ENCODE peak calls at places on chromosomes 16 and 17, in nine cellular contexts. J is tibial nerve; R is transverse colon; Q is BE2C; K is OCI-LY7; L is kidney; M is Panc1; Z is CD8-positive, alpha-beta memory T cell; A is IMR-90. P is an unnamed sample.

GRCh38 chr16:29849505-29849904 is 13.5 kb downstream of the CDIPT start:
- DNase-seq in J (no peak), R (no peak), Q (no peak), K (no peak), L (no peak), M (no peak), Z (no peak), A (no peak), P (no peak)

GRCh38 chr16:50733468-50733867 is 8.4 kb upstream of the CYLD start:
- DNase-seq in J (no peak), R (no peak), Q (no peak), K (no peak), L (no peak), M (no peak), Z (no peak), A (no peak), P (no peak)

GRCh38 chr16:88639231-88640038 is 1.1 kb downstream of the IL17C start:
- DNase-seq in J (no peak), R (peak; percentile 74), Q (no peak), K (no peak), L (no peak), M (no peak), Z (no peak), A (no peak), P (no peak)

GRCh38 chr17:68057531-68057952 is 22.0 kb downstream of the KPNA2 start:
- DNase-seq in J (no peak), R (peak; percentile 35), Q (peak; percentile 27), K (peak; percentile 63), L (no peak), M (no peak), Z (peak; percentile 20), A (peak; percentile 56), P (peak; percentile 63)

GRCh38 chr16:52451971-52452421 is 94.9 kb downstream of the TOX3 start:
- DNase-seq in J (no peak), R (peak; percentile 68), Q (no peak), K (no peak), L (no peak), M (no peak), Z (no peak), A (no peak), P (no peak)

GRCh38 chr16:14384745-14385144 is 245.3 kb downstream of the PARN start:
- DNase-seq in J (no peak), R (no peak), Q (no peak), K (no peak), L (no peak), M (no peak), Z (no peak), A (no peak), P (no peak)

GRCh38 chr17:80559688-80560290 is 15.2 kb downstream of the RPTOR start:
- DNase-seq in J (no peak), R (no peak), Q (no peak), K (no peak), L (no peak), M (no peak), Z (no peak), A (peak; percentile 88), P (no peak)

GRCh38 chr17:2266045-2266864 is 37.3 kb downstream of the SMG6 start:
- DNase-seq in J (no peak), R (peak; percentile 66), Q (no peak), K (no peak), L (no peak), M (no peak), Z (peak; percentile 78), A (no peak), P (peak; percentile 91)

GRCh38 chr16:84471316-84471715 is 33.1 kb downstream of the MEAK7 start:
- DNase-seq in J (no peak), R (no peak), Q (no peak), K (no peak), L (no peak), M (no peak), Z (no peak), A (no peak), P (no peak)

GRCh38 chr16:87945351-87946042 is 5.7 kb upstream of the BANP start:
- DNase-seq in J (peak; percentile 41), R (peak; percentile 80), Q (peak; percentile 90), K (peak; percentile 38), L (peak; percentile 93), M (no peak), Z (no peak), A (peak; percentile 83), P (no peak)

GRCh38 chr16:11669380-11670146 is 1.3 kb downstream of the SNN start:
- DNase-seq in J (peak; percentile 43), R (peak; percentile 49), Q (no peak), K (peak; percentile 63), L (peak; percentile 83), M (no peak), Z (no peak), A (peak; percentile 16), P (no peak)

DNA sequence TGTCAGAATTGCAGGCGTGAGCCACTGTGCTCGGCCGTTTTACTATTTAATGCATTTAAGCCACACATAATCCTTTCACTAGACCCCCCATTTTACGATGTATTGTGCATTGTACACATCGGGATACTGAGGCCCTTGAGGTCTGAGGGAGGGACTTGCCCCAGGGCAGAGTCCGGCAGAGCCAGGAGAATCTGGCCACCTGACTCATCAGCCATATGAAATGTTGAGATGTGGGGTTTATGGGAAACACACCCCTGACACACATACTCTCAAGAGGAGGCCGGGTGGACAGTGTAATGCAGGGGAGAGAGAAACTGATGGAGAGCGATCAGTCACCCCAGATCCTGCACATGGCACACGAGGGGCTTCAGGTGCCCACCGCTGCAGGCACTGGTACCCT is 196.6 kb downstream of the ZNF423 start:
- DNase-seq in J (no peak), R (no peak), Q (no peak), K (no peak), L (peak; percentile 10), M (no peak), Z (no peak), A (no peak), P (no peak)
- H3K4me1 ChIP-seq in J (no peaks in the 10 kb centered on the region), R (peaks cover 11% of the 10 kb centered on the region), Q (peaks cover 45% of the 10 kb centered on the region), K (no peaks in the 10 kb centered on the region), L (no peaks in the 10 kb centered on the region), M (no peaks in the 10 kb centered on the region), Z (no peaks in the 10 kb centered on the region), A (no peaks in the 10 kb centered on the region), P (no peaks in the 10 kb centered on the region)

GRCh38 chr16:48168089-48168488 is 12.3 kb upstream of the ABCC12 start:
- DNase-seq in J (no peak), R (no peak), Q (no peak), K (no peak), L (no peak), M (no peak), Z (no peak), A (no peak), P (no peak)

GRCh38 chr16:48165961-48166578 is 10.3 kb upstream of the ABCC12 start:
- DNase-seq in J (no peak), R (no peak), Q (peak; percentile 38), K (no peak), L (no peak), M (no peak), Z (no peak), A (peak; percentile 17), P (no peak)

GRCh38 chr16:48162839-48163410 is 7.1 kb upstream of the ABCC12 start:
- DNase-seq in J (no peak), R (no peak), Q (no peak), K (no peak), L (no peak), M (no peak), Z (no peak), A (no peak), P (no peak)

GRCh38 chr16:48161906-48162305 is 6.1 kb upstream of the ABCC12 start:
- DNase-seq in J (no peak), R (no peak), Q (no peak), K (no peak), L (no peak), M (no peak), Z (no peak), A (no peak), P (no peak)

DNA sequence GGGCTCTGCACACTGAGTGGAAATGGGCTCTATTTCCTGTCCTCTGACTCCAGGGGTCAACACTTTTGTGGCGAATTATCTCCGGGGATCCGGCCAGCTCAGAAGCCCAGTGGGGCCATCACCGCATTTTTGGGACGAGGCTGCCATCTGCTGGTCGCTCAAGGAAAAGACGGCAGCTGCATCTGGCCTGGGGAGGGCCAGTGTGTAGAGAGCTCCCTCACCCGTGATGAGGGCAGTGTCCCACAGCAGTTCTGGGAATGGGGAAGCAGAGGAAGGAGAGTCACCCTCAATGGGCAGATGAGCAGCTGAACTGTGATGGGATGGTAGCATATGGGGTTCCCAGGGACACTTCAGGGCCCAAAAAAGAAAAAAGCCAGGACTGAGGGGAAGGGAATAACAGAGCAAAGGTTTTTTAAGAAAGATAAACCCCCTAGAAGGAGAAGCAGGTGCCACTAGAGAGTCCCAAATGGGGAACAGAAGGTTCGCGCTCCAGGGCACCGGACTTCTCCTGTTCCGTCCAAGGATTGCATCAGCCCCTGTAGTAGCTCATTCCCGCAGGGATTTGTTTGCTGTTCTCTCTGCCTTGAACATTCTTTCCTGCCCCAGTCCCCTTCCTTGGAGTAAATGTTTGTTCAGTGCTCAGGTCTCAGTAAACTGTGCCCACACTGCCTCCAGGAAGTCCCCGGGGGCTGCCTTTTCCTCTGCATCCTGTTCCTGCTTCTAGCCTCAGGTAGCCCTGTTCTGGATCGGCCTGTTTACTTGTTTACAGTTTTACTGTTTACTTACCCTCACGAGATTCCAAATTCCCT is 9.3 kb upstream of the ABCC12 start:
- DNase-seq in J (peak; percentile 68), R (peak; percentile 77), Q (peak; percentile 72), K (peak; percentile 53), L (peak; percentile 83), M (peak; percentile 46), Z (peak; percentile 50), A (peak; percentile 65), P (peak; percentile 40)
- H3K4me1 ChIP-seq in J (no peaks in the 10 kb centered on the region), R (no peaks in the 10 kb centered on the region), Q (no peaks in the 10 kb centered on the region), K (no peaks in the 10 kb centered on the region), L (no peaks in the 10 kb centered on the region), M (peaks cover 6% of the 10 kb centered on the region), Z (no peaks in the 10 kb centered on the region), A (no peaks in the 10 kb centered on the region), P (peaks cover 4% of the 10 kb centered on the region)

DNA sequence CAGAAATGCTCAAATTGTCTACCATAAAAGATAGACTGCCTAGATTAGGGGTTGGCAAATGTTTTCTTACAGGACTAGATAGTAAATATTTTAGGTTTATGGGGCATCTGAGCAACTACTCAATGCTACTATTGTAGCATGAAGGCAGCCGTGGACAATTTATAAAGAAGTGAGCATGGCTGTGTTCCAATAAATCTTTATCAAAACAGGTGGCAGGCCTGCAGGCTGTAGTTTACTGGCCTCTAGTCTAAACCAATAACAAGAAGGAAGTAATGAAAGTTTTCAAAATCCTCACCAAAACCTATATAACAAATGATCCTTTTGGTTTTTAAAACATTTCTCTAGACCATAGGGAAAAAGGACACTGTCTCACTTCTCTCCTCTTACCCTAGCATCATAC is 105.2 kb downstream of the PRKCB start:
- DNase-seq in J (no peak), R (no peak), Q (no peak), K (no peak), L (no peak), M (no peak), Z (no peak), A (no peak), P (no peak)
- H3K4me1 ChIP-seq in J (no peaks in the 10 kb centered on the region), R (no peaks in the 10 kb centered on the region), Q (no peaks in the 10 kb centered on the region), K (no peaks in the 10 kb centered on the region), L (no peaks in the 10 kb centered on the region), M (no peaks in the 10 kb centered on the region), Z (no peaks in the 10 kb centered on the region), A (no peaks in the 10 kb centered on the region), P (peaks cover 39% of the 10 kb centered on the region)

DNA sequence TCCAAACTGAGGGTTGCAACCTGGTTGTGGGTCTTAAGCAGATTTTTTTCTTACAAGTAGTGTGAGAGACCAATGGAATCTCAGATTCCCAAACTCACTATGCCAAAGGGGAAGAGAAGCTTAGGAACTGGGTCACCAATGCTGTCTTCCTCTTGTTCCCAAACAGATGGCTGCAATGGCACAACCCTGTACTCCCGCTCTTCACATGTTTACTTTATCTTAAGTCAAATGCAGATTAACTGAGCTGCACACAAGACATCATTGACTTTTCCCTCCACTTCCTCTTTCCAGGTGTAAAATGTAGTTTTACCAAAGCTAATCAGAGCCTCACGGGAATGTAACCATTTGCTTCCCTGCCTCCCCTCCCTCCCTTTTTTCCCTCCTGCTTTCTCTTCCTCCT is 14.4 kb upstream of the CD300E start:
- DNase-seq in J (no peak), R (no peak), Q (no peak), K (no peak), L (no peak), M (no peak), Z (no peak), A (no peak), P (no peak)
- H3K4me1 ChIP-seq in J (no peaks in the 10 kb centered on the region), R (no peaks in the 10 kb centered on the region), Q (no peaks in the 10 kb centered on the region), K (peaks cover 15% of the 10 kb centered on the region), L (no peaks in the 10 kb centered on the region), M (no peaks in the 10 kb centered on the region), Z (peaks cover 10% of the 10 kb centered on the region), A (no peaks in the 10 kb centered on the region), P (peaks cover 12% of the 10 kb centered on the region)

P was measured in CD4-positive, alpha-beta memory T cell.